ENCODE peak calls at places on chromosomes 5 and 9, in four cellular contexts. O, N, Z and H are unnamed samples.

GRCh38 chr9:74277532-74277931 is 219.6 kb upstream of the RORB start:
- DNase-seq in O (no peak), N (no peak), Z (peak), H (peak)

GRCh38 chr9:20023237-20023928 is 234.5 kb upstream of the SLC24A2 start:
- DNase-seq in O (no peak), N (no peak), Z (no peak), H (no peak)

GRCh38 chr9:113609562-113610318 is 146.2 kb downstream of the RGS3 start:
- DNase-seq in O (peak), N (no peak), Z (no peak), H (no peak)

GRCh38 chr9:28866951-28867350 is 1293.7 kb upstream of the C9orf72 start:
- DNase-seq in O (no peak), N (no peak), Z (no peak), H (no peak)

GRCh38 chr5:109199294-109199693 is 210.5 kb downstream of the PJA2 start:
- DNase-seq in O (no peak), N (no peak), Z (no peak), H (no peak)

GRCh38 chr9:134399435-134400056 is 73.3 kb downstream of the RXRA start:
- DNase-seq in O (no peak), N (peak), Z (no peak), H (no peak)

GRCh38 chr9:20507431-20507830 is 114.9 kb downstream of the MLLT3 start:
- DNase-seq in O (no peak), N (peak), Z (no peak), H (no peak)

GRCh38 chr5:34507948-34508347 is 148.2 kb upstream of the RAI14 start:
- DNase-seq in O (no peak), N (no peak), Z (no peak), H (no peak)

GRCh38 chr5:176692835-176693476 is 45.7 kb downstream of the TSPAN17 start:
- DNase-seq in O (no peak), N (no peak), Z (no peak), H (no peak)

GRCh38 chr5:53479045-53479655 is 1.3 kb upstream of the FST start:
- DNase-seq in O (no peak), N (no peak), Z (no peak), H (no peak)

GRCh38 chr5:115487168-115487567 is 57.4 kb downstream of the FEM1C start:
- DNase-seq in O (no peak), N (no peak), Z (no peak), H (no peak)